ENCODE peak calls at places on chromosome 9, in six cellular contexts. O, Z, E, G, T and J are unnamed samples.
A peak's percentile ranks its signal among the peaks of the same experiment; 100 is the strongest.

GRCh38 chr9:2181794-2182193 is 166.6 kb downstream of the SMARCA2 start:
- DNase-seq in G (peak; percentile 26), Z (no peak), O (no peak), E (no peak), T (peak; percentile 7), J (no peak)

GRCh38 chr9:130872912-130873503 is 23.6 kb downstream of the QRFP start:
- DNase-seq in O (no peak), T (peak; percentile 63), Z (no peak), G (peak; percentile 73), E (no peak), J (no peak)

GRCh38 chr9:110650261-110650660 is 18.3 kb upstream of the MUSK start:
- DNase-seq in Z (no peak), O (no peak), T (no peak), E (no peak), G (no peak), J (no peak)

GRCh38 chr9:100033877-100034551 is 64.8 kb downstream of the ERP44 start:
- DNase-seq in G (no peak), Z (no peak), O (no peak), E (no peak), T (no peak), J (no peak)

GRCh38 chr9:90906316-90907055 is 104.9 kb downstream of the SYK start:
- DNase-seq in O (no peak), T (no peak), Z (no peak), G (no peak), E (peak; percentile 28), J (no peak)

GRCh38 chr9:4640027-4640426 is 22.1 kb upstream of the PLPP6 start:
- DNase-seq in Z (peak; percentile 54), E (no peak), T (no peak), O (peak; percentile 24), G (no peak), J (peak; percentile 17)

GRCh38 chr9:70389642-70390266 is 24.7 kb downstream of the KLF9 start:
- DNase-seq in G (no peak), O (no peak), T (no peak), E (no peak), Z (no peak), J (no peak)

GRCh38 chr9:5790923-5791322 is 42.0 kb downstream of the ERMP1 start:
- DNase-seq in T (no peak), O (no peak), E (no peak), G (no peak), Z (no peak), J (no peak)

GRCh38 chr9:15426019-15426418 is 3.3 kb downstream of the SNAPC3 start:
- DNase-seq in E (no peak), G (no peak), T (no peak), Z (no peak), O (no peak), J (no peak)

GRCh38 chr9:2227468-2227867 is 212.3 kb downstream of the SMARCA2 start:
- DNase-seq in G (no peak), Z (no peak), E (no peak), O (no peak), T (no peak), J (no peak)

GRCh38 chr9:100466171-100466827 is 6.7 kb upstream of the TMEFF1 start:
- DNase-seq in T (no peak), Z (no peak), O (no peak), G (peak; percentile 20), E (no peak), J (no peak)

GRCh38 chr9:18238254-18238653 is 235.7 kb upstream of the ADAMTSL1 start:
- DNase-seq in O (no peak), E (no peak), G (no peak), Z (no peak), T (no peak), J (no peak)

GRCh38 chr9:5909999-5910398 is 19.3 kb downstream of the MLANA start:
- DNase-seq in E (no peak), Z (no peak), G (no peak), T (no peak), O (no peak), J (no peak)

GRCh38 chr9:133238272-133238850 is 29.3 kb upstream of the OBP2B start:
- DNase-seq in O (no peak), T (peak; percentile 6), E (no peak), Z (peak; percentile 11), G (peak; percentile 88), J (no peak)

GRCh38 chr9:89179920-89180667 is 1.5 kb upstream of the SHC3 start:
- DNase-seq in O (no peak), Z (no peak), T (peak; percentile 83), G (peak; percentile 83), E (no peak), J (no peak)

GRCh38 chr9:131734165-131734610 is 5.7 kb downstream of the RAPGEF1 start:
- DNase-seq in T (no peak), G (no peak), E (no peak), O (peak; percentile 67), Z (peak; percentile 50), J (peak; percentile 26)

GRCh38 chr9:122096620-122097415 is 3.7 kb upstream of the TTLL11 start:
- DNase-seq in O (no peak), Z (no peak), G (no peak), T (no peak), E (no peak), J (no peak)

GRCh38 chr9:68981825-68982224 is 32.1 kb downstream of the PRKACG start:
- DNase-seq in E (no peak), Z (no peak), O (no peak), T (no peak), G (no peak), J (no peak)

GRCh38 chr9:134811673-134812668 is 68.6 kb upstream of the FCN2 start:
- DNase-seq in E (no peak), O (no peak), G (no peak), Z (no peak), T (no peak), J (no peak)

GRCh38 chr9:101026824-101027223 is 1.7 kb upstream of the PLPPR1 start:
- DNase-seq in T (no peak), E (no peak), Z (no peak), O (no peak), G (no peak), J (no peak)

GRCh38 chr9:13278368-13279246 is 885 bp downstream of the MPDZ start:
- DNase-seq in O (no peak), Z (no peak), T (peak; percentile 76), G (peak; percentile 77), E (no peak), J (no peak)

GRCh38 chr9:87148391-87149237 is 201.3 kb upstream of the GAS1 start:
- DNase-seq in O (no peak), G (peak; percentile 89), E (no peak), T (peak; percentile 87), Z (no peak), J (no peak)

GRCh38 chr9:95808001-95808400 is 67.5 kb upstream of the ERCC6L2 start:
- DNase-seq in T (no peak), E (no peak), O (no peak), G (no peak), Z (no peak), J (no peak)

GRCh38 chr9:27131731-27132130 is 22.7 kb downstream of the TEK start:
- DNase-seq in Z (no peak), E (no peak), T (no peak), G (no peak), O (no peak), J (no peak)

GRCh38 chr9:127316586-127317383 is 52.2 kb downstream of the GARNL3 start:
- DNase-seq in Z (no peak), E (no peak), T (no peak), G (no peak), O (no peak), J (no peak)

GRCh38 chr9:33445941-33446506 is 1.4 kb downstream of the AQP3 start:
- DNase-seq in G (no peak), Z (peak; percentile 34), T (no peak), O (no peak), E (no peak), J (no peak)

GRCh38 chr9:137141050-137141810 is 2.3 kb downstream of the GRIN1 start:
- DNase-seq in T (no peak), G (no peak), O (no peak), Z (no peak), E (no peak), J (no peak)

GRCh38 chr9:2367970-2368369 is 253.6 kb upstream of the VLDLR start:
- DNase-seq in G (no peak), T (no peak), E (no peak), Z (no peak), O (no peak), J (no peak)